ENCODE peak calls at places on chromosomes 4 and X, in eight cellular contexts. One of them, this sample, is unnamed. For H3K9me3, the result is how much of the 10 kb centered on the place peaks cover.

GRCh38 chrX:153704021-153704526 is 16.3 kb downstream of the SLC6A8 start:
- DNase-seq in astrocyte: no peak
- DNase-seq in SK-N-SH: no peak
- DNase-seq in Karpas-422: no peak
- DNase-seq in adipocyte: no peak
- DNase-seq in fibroblast of lung: no peak
- DNase-seq in thyroid gland: peak
- DNase-seq in small intestine: no peak
- DNase-seq in this sample: no peak

GRCh38 chr4:122688529-122688928 is 44.0 kb upstream of the BBS12 start:
- DNase-seq in adipocyte: no peak
- DNase-seq in astrocyte: no peak
- DNase-seq in SK-N-SH: no peak
- DNase-seq in thyroid gland: no peak
- DNase-seq in fibroblast of lung: no peak
- DNase-seq in small intestine: no peak
- DNase-seq in Karpas-422: no peak
- DNase-seq in this sample: no peak

GRCh38 chr4:874071-874470 is 48.1 kb upstream of the CPLX1 start:
- DNase-seq in astrocyte: no peak
- DNase-seq in small intestine: no peak
- DNase-seq in SK-N-SH: no peak
- DNase-seq in adipocyte: no peak
- DNase-seq in Karpas-422: no peak
- DNase-seq in thyroid gland: no peak
- DNase-seq in fibroblast of lung: no peak
- DNase-seq in this sample: no peak

GRCh38 chr4:89665662-89666061 is 171.3 kb downstream of the SNCA start:
- DNase-seq in adipocyte: no peak
- DNase-seq in small intestine: no peak
- DNase-seq in Karpas-422: no peak
- DNase-seq in astrocyte: no peak
- DNase-seq in thyroid gland: no peak
- DNase-seq in fibroblast of lung: no peak
- DNase-seq in SK-N-SH: no peak
- DNase-seq in this sample: no peak

GRCh38 chr4:5945936-5946335 is 53.0 kb upstream of the CRMP1 start:
- DNase-seq in thyroid gland: no peak
- DNase-seq in SK-N-SH: no peak
- DNase-seq in astrocyte: no peak
- DNase-seq in small intestine: no peak
- DNase-seq in adipocyte: no peak
- DNase-seq in Karpas-422: no peak
- DNase-seq in fibroblast of lung: no peak
- DNase-seq in this sample: no peak

GRCh38 chr4:26356067-26356466 is 35.3 kb downstream of the RBPJ start:
- DNase-seq in small intestine: no peak
- DNase-seq in astrocyte: peak
- DNase-seq in thyroid gland: peak
- DNase-seq in adipocyte: no peak
- DNase-seq in Karpas-422: no peak
- DNase-seq in SK-N-SH: no peak
- DNase-seq in fibroblast of lung: no peak
- DNase-seq in this sample: no peak

GRCh38 chr4:69910016-69910782 is 20.7 kb upstream of the CSN1S1 start:
- DNase-seq in thyroid gland: no peak
- DNase-seq in fibroblast of lung: peak
- DNase-seq in adipocyte: peak
- DNase-seq in small intestine: no peak
- DNase-seq in Karpas-422: no peak
- DNase-seq in SK-N-SH: no peak
- DNase-seq in astrocyte: no peak
- DNase-seq in this sample: no peak

GRCh38 chr4:8838296-8838695 is 33.3 kb downstream of the HMX1 start:
- DNase-seq in astrocyte: no peak
- DNase-seq in Karpas-422: no peak
- DNase-seq in fibroblast of lung: no peak
- DNase-seq in small intestine: no peak
- DNase-seq in SK-N-SH: peak
- DNase-seq in thyroid gland: no peak
- DNase-seq in adipocyte: no peak
- DNase-seq in this sample: no peak

GRCh38 chr4:153127773-153128494 is 76.3 kb upstream of the TRIM2 start:
- DNase-seq in Karpas-422: peak
- DNase-seq in thyroid gland: peak
- DNase-seq in adipocyte: peak
- DNase-seq in small intestine: peak
- DNase-seq in fibroblast of lung: peak
- DNase-seq in astrocyte: no peak
- DNase-seq in SK-N-SH: peak
- DNase-seq in this sample: peak

GRCh38 chr4:157221895-157222763 is 1.6 kb downstream of the GRIA2 start:
- DNase-seq in fibroblast of lung: no peak
- DNase-seq in thyroid gland: no peak
- DNase-seq in adipocyte: peak
- DNase-seq in small intestine: no peak
- DNase-seq in astrocyte: peak
- DNase-seq in Karpas-422: no peak
- DNase-seq in SK-N-SH: peak
- DNase-seq in this sample: peak

GRCh38 chr4:118683513-118683912 is 1.7 kb upstream of the METTL14 start:
- DNase-seq in adipocyte: no peak
- DNase-seq in Karpas-422: peak
- DNase-seq in astrocyte: no peak
- DNase-seq in small intestine: peak
- DNase-seq in SK-N-SH: peak
- DNase-seq in fibroblast of lung: no peak
- DNase-seq in thyroid gland: no peak
- DNase-seq in this sample: peak

GRCh38 chr4:56857601-56858301 is 36.2 kb upstream of the SPINK2 start:
- DNase-seq in adipocyte: peak
- DNase-seq in thyroid gland: no peak
- DNase-seq in astrocyte: no peak
- DNase-seq in fibroblast of lung: no peak
- DNase-seq in small intestine: no peak
- DNase-seq in Karpas-422: no peak
- DNase-seq in SK-N-SH: no peak
- DNase-seq in this sample: no peak

GRCh38 chr4:118974758-118975157 is 86.1 kb downstream of the SYNPO2 start:
- DNase-seq in SK-N-SH: no peak
- DNase-seq in thyroid gland: no peak
- DNase-seq in small intestine: no peak
- DNase-seq in adipocyte: no peak
- DNase-seq in astrocyte: peak
- DNase-seq in Karpas-422: no peak
- DNase-seq in fibroblast of lung: peak
- DNase-seq in this sample: no peak

GRCh38 chrX:96703379-96703778 is 18.7 kb downstream of the DIAPH2 start:
- DNase-seq in small intestine: peak
- DNase-seq in astrocyte: no peak
- DNase-seq in thyroid gland: no peak
- DNase-seq in Karpas-422: no peak
- DNase-seq in fibroblast of lung: no peak
- DNase-seq in adipocyte: no peak
- DNase-seq in SK-N-SH: no peak
- DNase-seq in this sample: no peak

GRCh38 chrX:9656277-9656676 is 109.4 kb downstream of the GPR143 start:
- DNase-seq in adipocyte: no peak
- DNase-seq in fibroblast of lung: peak
- DNase-seq in thyroid gland: peak
- DNase-seq in astrocyte: no peak
- DNase-seq in small intestine: no peak
- DNase-seq in Karpas-422: no peak
- DNase-seq in SK-N-SH: no peak
- DNase-seq in this sample: no peak

GRCh38 chr4:39446842-39447573 is 11.7 kb downstream of the RPL9 start:
- DNase-seq in astrocyte: peak
- DNase-seq in small intestine: peak
- DNase-seq in thyroid gland: peak
- DNase-seq in fibroblast of lung: peak
- DNase-seq in SK-N-SH: no peak
- DNase-seq in Karpas-422: peak
- DNase-seq in adipocyte: peak
- DNase-seq in this sample: peak

GRCh38 chr4:73007526-73008100 is 61.9 kb downstream of the COX18 start:
- DNase-seq in SK-N-SH: no peak
- DNase-seq in adipocyte: peak
- DNase-seq in small intestine: no peak
- DNase-seq in fibroblast of lung: no peak
- DNase-seq in astrocyte: no peak
- DNase-seq in thyroid gland: no peak
- DNase-seq in Karpas-422: no peak
- DNase-seq in this sample: no peak

GRCh38 chr4:86089924-86090323 is 269.9 kb downstream of the MAPK10 start:
- DNase-seq in adipocyte: no peak
- DNase-seq in fibroblast of lung: peak
- DNase-seq in thyroid gland: peak
- DNase-seq in SK-N-SH: no peak
- DNase-seq in small intestine: no peak
- DNase-seq in Karpas-422: no peak
- DNase-seq in astrocyte: no peak
- DNase-seq in this sample: no peak

GRCh38 chrX:107576841-107577240 is 51.5 kb upstream of the PRPS1 start:
- DNase-seq in small intestine: no peak
- DNase-seq in SK-N-SH: no peak
- DNase-seq in fibroblast of lung: no peak
- DNase-seq in Karpas-422: no peak
- DNase-seq in thyroid gland: no peak
- DNase-seq in adipocyte: no peak
- DNase-seq in astrocyte: no peak
- DNase-seq in this sample: no peak

GRCh38 chr4:79141530-79141929 is 184.3 kb downstream of the NAA11 start:
- DNase-seq in adipocyte: peak
- DNase-seq in thyroid gland: no peak
- DNase-seq in SK-N-SH: no peak
- DNase-seq in astrocyte: no peak
- DNase-seq in Karpas-422: no peak
- DNase-seq in small intestine: peak
- DNase-seq in fibroblast of lung: peak
- DNase-seq in this sample: peak

GRCh38 chr4:79150820-79151416 is 174.9 kb downstream of the NAA11 start:
- DNase-seq in adipocyte: no peak
- DNase-seq in SK-N-SH: no peak
- DNase-seq in thyroid gland: no peak
- DNase-seq in Karpas-422: no peak
- DNase-seq in fibroblast of lung: no peak
- DNase-seq in small intestine: no peak
- DNase-seq in astrocyte: no peak
- DNase-seq in this sample: no peak

GRCh38 chr4:79148369-79148768 is 177.5 kb downstream of the NAA11 start:
- DNase-seq in fibroblast of lung: no peak
- DNase-seq in thyroid gland: no peak
- DNase-seq in small intestine: no peak
- DNase-seq in adipocyte: no peak
- DNase-seq in SK-N-SH: no peak
- DNase-seq in Karpas-422: no peak
- DNase-seq in astrocyte: no peak
- DNase-seq in this sample: no peak

GRCh38 chr4:79147251-79147650 is 178.6 kb downstream of the NAA11 start:
- DNase-seq in SK-N-SH: no peak
- DNase-seq in fibroblast of lung: no peak
- DNase-seq in adipocyte: no peak
- DNase-seq in thyroid gland: no peak
- DNase-seq in Karpas-422: no peak
- DNase-seq in small intestine: no peak
- DNase-seq in astrocyte: no peak
- DNase-seq in this sample: no peak
- H3K9me3 ChIP-seq in SK-N-SH: under half
- H3K9me3 ChIP-seq in fibroblast of lung: under half
- H3K9me3 ChIP-seq in adipocyte: under half
- H3K9me3 ChIP-seq in thyroid gland: under half
- H3K9me3 ChIP-seq in Karpas-422: under half
- H3K9me3 ChIP-seq in small intestine: under half
- H3K9me3 ChIP-seq in astrocyte: under half
- H3K9me3 ChIP-seq in this sample: under half

GRCh38 chrX:155441097-155441496 is 17.3 kb downstream of the F8A3 start:
- DNase-seq in SK-N-SH: no peak
- DNase-seq in astrocyte: no peak
- DNase-seq in adipocyte: no peak
- DNase-seq in Karpas-422: no peak
- DNase-seq in fibroblast of lung: no peak
- DNase-seq in small intestine: no peak
- DNase-seq in thyroid gland: no peak
- DNase-seq in this sample: no peak
- H3K9me3 ChIP-seq in SK-N-SH: under half
- H3K9me3 ChIP-seq in astrocyte: under half
- H3K9me3 ChIP-seq in adipocyte: under half
- H3K9me3 ChIP-seq in Karpas-422: under half
- H3K9me3 ChIP-seq in fibroblast of lung: under half
- H3K9me3 ChIP-seq in small intestine: under half
- H3K9me3 ChIP-seq in thyroid gland: under half
- H3K9me3 ChIP-seq in this sample: under half

GRCh38 chr4:14396183-14396582 is 606.1 kb upstream of the CPEB2 start:
- DNase-seq in astrocyte: no peak
- DNase-seq in thyroid gland: no peak
- DNase-seq in Karpas-422: no peak
- DNase-seq in SK-N-SH: no peak
- DNase-seq in adipocyte: no peak
- DNase-seq in fibroblast of lung: no peak
- DNase-seq in small intestine: no peak
- DNase-seq in this sample: no peak
- H3K9me3 ChIP-seq in astrocyte: under half
- H3K9me3 ChIP-seq in thyroid gland: under half
- H3K9me3 ChIP-seq in Karpas-422: under half
- H3K9me3 ChIP-seq in SK-N-SH: under half
- H3K9me3 ChIP-seq in adipocyte: under half
- H3K9me3 ChIP-seq in fibroblast of lung: under half
- H3K9me3 ChIP-seq in small intestine: under half
- H3K9me3 ChIP-seq in this sample: under half

DNA sequence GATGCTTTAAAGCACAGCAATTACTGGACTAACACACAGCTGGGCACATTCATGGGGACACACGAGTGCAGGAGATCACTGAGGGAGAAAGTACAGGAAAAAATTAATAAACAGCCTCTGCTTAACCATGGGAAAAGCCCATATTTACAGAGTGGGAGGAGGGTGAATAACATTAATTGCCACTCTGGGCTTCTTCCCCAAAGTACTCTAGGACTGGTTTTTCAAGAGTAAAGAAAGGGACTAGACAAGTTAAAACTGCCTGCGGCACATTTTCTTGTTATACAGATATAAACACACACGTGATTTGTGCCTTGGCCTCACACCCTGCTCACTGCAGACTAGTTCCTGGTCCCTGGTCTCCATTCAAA is 179.7 kb upstream of the TET2 start:
- DNase-seq in thyroid gland: no peak
- DNase-seq in adipocyte: no peak
- DNase-seq in astrocyte: no peak
- DNase-seq in small intestine: peak
- DNase-seq in fibroblast of lung: no peak
- DNase-seq in SK-N-SH: no peak
- DNase-seq in Karpas-422: no peak
- DNase-seq in this sample: peak
- H3K9me3 ChIP-seq in thyroid gland: under half
- H3K9me3 ChIP-seq in adipocyte: under half
- H3K9me3 ChIP-seq in astrocyte: under half
- H3K9me3 ChIP-seq in small intestine: under half
- H3K9me3 ChIP-seq in fibroblast of lung: under half
- H3K9me3 ChIP-seq in SK-N-SH: under half
- H3K9me3 ChIP-seq in Karpas-422: under half
- H3K9me3 ChIP-seq in this sample: under half

This sample was measured in hepatocyte.